ENCODE peak calls at places on chromosomes 4 and X, in seven cellular contexts. Q, A, U, Y, M, J and P are unnamed samples.

GRCh38 chr4:110681381-110681780 is 58.5 kb upstream of the PITX2 start:
- DNase-seq in Q (no peak), A (no peak), U (no peak), Y (peak; percentile 64), M (no peak), J (no peak), P (no peak)

GRCh38 chr4:101292901-101293300 is 54.4 kb downstream of the PPP3CA start:
- DNase-seq in Q (no peak), A (no peak), U (no peak), Y (peak; percentile 73), M (no peak), J (no peak), P (no peak)

GRCh38 chr4:10656988-10657387 is 27.6 kb downstream of the CLNK start:
- DNase-seq in Q (no peak), A (no peak), U (no peak), Y (peak; percentile 71), M (no peak), J (no peak), P (no peak)

GRCh38 chrX:119852410-119853353 is at the start of gene UPF3B:
- DNase-seq in Q (peak; percentile 98), A (peak; percentile 97), U (peak; percentile 97), Y (peak; percentile 98), M (peak; percentile 97), J (peak; percentile 92), P (peak; percentile 93)

GRCh38 chr4:78145622-78146021 is 88.5 kb downstream of the FRAS1 start:
- DNase-seq in Q (no peak), A (no peak), U (no peak), Y (no peak), M (peak; percentile 38), J (no peak), P (no peak)

GRCh38 chrX:39705299-39705698 is 392.5 kb downstream of the BCOR start:
- DNase-seq in Q (peak; percentile 24), A (peak; percentile 87), U (no peak), Y (peak; percentile 93), M (no peak), J (no peak), P (no peak)

GRCh38 chr4:15677507-15677988 is 4.1 kb upstream of the FAM200B start:
- DNase-seq in Q (no peak), A (no peak), U (no peak), Y (peak; percentile 62), M (no peak), J (no peak), P (no peak)

GRCh38 chrX:105282077-105282476 is 61.6 kb upstream of the TEX13A start:
- DNase-seq in Q (no peak), A (no peak), U (no peak), Y (no peak), M (no peak), J (no peak), P (no peak)

GRCh38 chr4:172055498-172055897 is 242.3 kb downstream of the GALNTL6 start:
- DNase-seq in Q (no peak), A (no peak), U (no peak), Y (no peak), M (no peak), J (no peak), P (no peak)

GRCh38 chr4:123110685-123111084 is 188.3 kb upstream of the NUDT6 start:
- DNase-seq in Q (no peak), A (no peak), U (no peak), Y (no peak), M (no peak), J (no peak), P (no peak)

GRCh38 chr4:77854431-77855111 is 8.1 kb upstream of the MRPL1 start:
- DNase-seq in Q (no peak), A (no peak), U (peak; percentile 44), Y (no peak), M (no peak), J (no peak), P (peak; percentile 73)

GRCh38 chr4:186204611-186205144 is 13.3 kb downstream of the CYP4V2 start:
- DNase-seq in Q (no peak), A (no peak), U (peak; percentile 26), Y (no peak), M (no peak), J (no peak), P (no peak)

GRCh38 chrX:153969904-153970397 is 1.7 kb downstream of the HCFC1 start:
- DNase-seq in Q (no peak), A (peak; percentile 62), U (no peak), Y (peak; percentile 41), M (no peak), J (no peak), P (no peak)

GRCh38 chrX:13014111-13015094 is 30.0 kb downstream of the FAM9C start:
- DNase-seq in Q (no peak), A (no peak), U (no peak), Y (peak; percentile 37), M (no peak), J (no peak), P (no peak)

GRCh38 chrX:1170243-1170642 is 42.2 kb downstream of the CRLF2 start:
- DNase-seq in Q (no peak), A (no peak), U (no peak), Y (no peak), M (no peak), J (no peak), P (no peak)

GRCh38 chr4:151781026-151781425 is 20.2 kb upstream of the GATB start:
- DNase-seq in Q (peak; percentile 62), A (no peak), U (no peak), Y (no peak), M (no peak), J (no peak), P (no peak)

GRCh38 chrX:129523076-129524055 is at the start of gene SMARCA1:
- DNase-seq in Q (peak; percentile 56), A (peak; percentile 78), U (no peak), Y (peak; percentile 56), M (peak; percentile 84), J (no peak), P (no peak)

GRCh38 chr4:10951306-10951705 is 266.7 kb upstream of the CLNK start:
- DNase-seq in Q (no peak), A (no peak), U (no peak), Y (peak; percentile 6), M (no peak), J (no peak), P (no peak)

GRCh38 chr4:88857588-88857987 is 160.0 kb upstream of the NAP1L5 start:
- DNase-seq in Q (no peak), A (no peak), U (no peak), Y (no peak), M (no peak), J (no peak), P (no peak)

GRCh38 chrX:129698150-129698549 is 40.6 kb upstream of the XPNPEP2 start:
- DNase-seq in Q (no peak), A (no peak), U (no peak), Y (no peak), M (no peak), J (no peak), P (no peak)

GRCh38 chrX:134194915-134195314 is 42.1 kb upstream of the CCDC160 start:
- DNase-seq in Q (no peak), A (no peak), U (no peak), Y (no peak), M (no peak), J (no peak), P (no peak)

GRCh38 chr4:6011686-6012085 is 6.5 kb downstream of the C4orf50 start:
- DNase-seq in Q (peak; percentile 8), A (no peak), U (no peak), Y (no peak), M (peak; percentile 95), J (no peak), P (no peak)

GRCh38 chrX:40887476-40887875 is 152.1 kb upstream of the MED14 start:
- DNase-seq in Q (no peak), A (no peak), U (no peak), Y (no peak), M (no peak), J (no peak), P (no peak)

GRCh38 chrX:145563159-145563558 is 254.5 kb upstream of the SLITRK2 start:
- DNase-seq in Q (no peak), A (no peak), U (no peak), Y (no peak), M (no peak), J (no peak), P (no peak)

GRCh38 chrX:121110536-121110935 is 63.1 kb downstream of the GLUD2 start:
- DNase-seq in Q (no peak), A (no peak), U (no peak), Y (no peak), M (no peak), J (no peak), P (no peak)

GRCh38 chr4:7168106-7168505 is 24.2 kb upstream of the SORCS2 start:
- DNase-seq in Q (no peak), A (no peak), U (no peak), Y (no peak), M (no peak), J (no peak), P (no peak)

GRCh38 chr4:18691431-18692200 is 670.1 kb upstream of the LCORL start:
- DNase-seq in Q (no peak), A (no peak), U (no peak), Y (no peak), M (no peak), J (no peak), P (no peak)

GRCh38 chr4:7506572-7506971 is 71.8 kb upstream of the PSAPL1 start:
- DNase-seq in Q (no peak), A (no peak), U (no peak), Y (no peak), M (no peak), J (no peak), P (no peak)

GRCh38 chr4:66016240-66016639 is 346.0 kb upstream of the EPHA5 start:
- DNase-seq in Q (no peak), A (no peak), U (no peak), Y (no peak), M (no peak), J (no peak), P (no peak)

GRCh38 chrX:13647709-13648212 is 5.2 kb upstream of the TCEANC start:
- DNase-seq in Q (peak; percentile 81), A (peak; percentile 39), U (peak; percentile 32), Y (peak; percentile 83), M (no peak), J (peak; percentile 45), P (peak; percentile 87)

GRCh38 chr4:54971474-54971950 is 153.9 kb downstream of the KDR start:
- DNase-seq in Q (peak; percentile 67), A (no peak), U (peak; percentile 26), Y (peak; percentile 55), M (no peak), J (no peak), P (peak; percentile 8)

GRCh38 chrX:129690435-129690834 is 35.7 kb upstream of the APLN start:
- DNase-seq in Q (no peak), A (no peak), U (no peak), Y (no peak), M (no peak), J (no peak), P (no peak)